ENCODE peak calls at places on chromosomes 4 and X, in five cellular contexts. B is IMR-90, J is cardiac muscle cell, X is tibial artery, A is psoas muscle. F is an unnamed sample.

GRCh38 chrX:148568763-148569162 is 68.3 kb downstream of the AFF2 start:
- DNase-seq in B (no peak), J (no peak), X (no peak), A (no peak), F (no peak)

GRCh38 chrX:74450803-74451449 is 29.6 kb downstream of the SLC16A2 start:
- DNase-seq in B (peak), J (no peak), X (peak), A (no peak), F (no peak)

GRCh38 chr4:146255874-146256273 is 41.5 kb downstream of the REELD1 start:
- DNase-seq in B (peak), J (no peak), X (no peak), A (no peak), F (no peak)

GRCh38 chrX:49171752-49172279 is at the start of gene PLP2:
- DNase-seq in B (peak), J (peak), X (no peak), A (peak), F (no peak)

GRCh38 chrX:46218373-46218772 is 326.8 kb downstream of the ZNF674 start:
- DNase-seq in B (no peak), J (no peak), X (no peak), A (no peak), F (no peak)

GRCh38 chrX:487836-488235 is 101.1 kb upstream of the PPP2R3B start:
- DNase-seq in B (no peak), J (no peak), X (no peak), A (no peak), F (no peak)

GRCh38 chr4:135434936-135435335 is 1233.3 kb upstream of the PABPC4L start:
- DNase-seq in B (no peak), J (no peak), X (no peak), A (no peak), F (no peak)

GRCh38 chr4:165760182-165760581 is 112.9 kb upstream of the TLL1 start:
- DNase-seq in B (no peak), J (no peak), X (no peak), A (no peak), F (no peak)

GRCh38 chr4:148068065-148068911 is 336.4 kb downstream of the ARHGAP10 start:
- DNase-seq in B (no peak), J (no peak), X (no peak), A (no peak), F (no peak)

GRCh38 chr4:77434299-77435092 is 171.1 kb upstream of the CXCL13 start:
- DNase-seq in B (no peak), J (no peak), X (peak), A (peak), F (no peak)

GRCh38 chrX:46704767-46705386 is 54.0 kb downstream of the SLC9A7 start:
- DNase-seq in B (peak), J (no peak), X (no peak), A (no peak), F (no peak)

GRCh38 chr4:57110635-57111546 is 706 bp upstream of the IGFBP7 start:
- DNase-seq in B (peak), J (peak), X (peak), A (no peak), F (no peak)

GRCh38 chrX:101383679-101384078 is 2.3 kb downstream of the BTK start:
- DNase-seq in B (no peak), J (no peak), X (no peak), A (no peak), F (no peak)

GRCh38 chr4:55553442-55553841 is 6.7 kb upstream of the CLOCK start:
- DNase-seq in B (no peak), J (no peak), X (peak), A (peak), F (no peak)

GRCh38 chrX:110402091-110402854 is 43.6 kb downstream of the RTL9 start:
- DNase-seq in B (peak), J (no peak), X (peak), A (peak), F (no peak)

GRCh38 chr4:53478671-53479456 is 101.4 kb downstream of the FIP1L1 start:
- DNase-seq in B (peak), J (no peak), X (no peak), A (no peak), F (no peak)

GRCh38 chr4:139555073-139555704 is 830 bp downstream of the SETD7 start:
- DNase-seq in B (peak), J (peak), X (peak), A (peak), F (peak)

GRCh38 chrX:1918780-1919179 is 303.9 kb downstream of the ASMT start:
- DNase-seq in B (no peak), J (no peak), X (no peak), A (no peak), F (no peak)

GRCh38 chr4:59689149-59689548 is 1511.0 kb upstream of the ADGRL3 start:
- DNase-seq in B (no peak), J (no peak), X (no peak), A (no peak), F (no peak)

GRCh38 chrX:39935414-39936064 is 162.2 kb downstream of the BCOR start:
- DNase-seq in B (no peak), J (no peak), X (no peak), A (no peak), F (peak)

GRCh38 chrX:12770440-12770839 is 20.8 kb upstream of the PRPS2 start:
- DNase-seq in B (peak), J (peak), X (no peak), A (no peak), F (no peak)

GRCh38 chrX:40127052-40127451 is 29.3 kb upstream of the BCOR start:
- DNase-seq in B (no peak), J (no peak), X (no peak), A (no peak), F (no peak)

GRCh38 chr4:128854433-128854832 is 44.9 kb downstream of the JADE1 start:
- DNase-seq in B (peak), J (no peak), X (no peak), A (no peak), F (no peak)

DNA sequence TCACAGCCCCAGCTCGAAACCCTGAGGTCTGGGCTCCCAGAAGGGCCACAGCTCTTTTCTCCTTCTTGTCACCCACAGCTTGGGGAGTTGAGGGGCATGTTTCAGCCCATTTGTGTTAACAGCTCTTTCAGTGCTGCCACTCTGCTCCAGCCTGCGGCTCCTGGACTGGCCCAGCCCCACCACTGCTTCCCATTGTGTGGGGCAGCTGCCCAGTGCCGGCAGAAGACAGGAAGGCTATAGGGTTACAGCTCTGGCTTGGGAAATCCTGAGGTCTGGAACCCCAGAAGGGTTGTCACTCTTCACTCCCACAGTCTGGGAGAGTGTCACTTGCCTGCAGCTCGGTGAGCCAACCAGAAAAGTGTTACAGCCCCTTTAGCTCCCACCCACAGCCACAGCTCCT is 7.0 kb upstream of the HNRNPD start:
- DNase-seq in B (no peak), J (no peak), X (no peak), A (peak), F (no peak)
- H3K27ac ChIP-seq in B (no peak), J (peak), X (no peak), A (peak), F (peak)

GRCh38 chr4:70930530-70931256 is 28.5 kb downstream of the MOB1B start:
- DNase-seq in B (peak), J (no peak), X (no peak), A (no peak), F (no peak)
- H3K27ac ChIP-seq in B (no peak), J (peak), X (no peak), A (no peak), F (no peak)

DNA sequence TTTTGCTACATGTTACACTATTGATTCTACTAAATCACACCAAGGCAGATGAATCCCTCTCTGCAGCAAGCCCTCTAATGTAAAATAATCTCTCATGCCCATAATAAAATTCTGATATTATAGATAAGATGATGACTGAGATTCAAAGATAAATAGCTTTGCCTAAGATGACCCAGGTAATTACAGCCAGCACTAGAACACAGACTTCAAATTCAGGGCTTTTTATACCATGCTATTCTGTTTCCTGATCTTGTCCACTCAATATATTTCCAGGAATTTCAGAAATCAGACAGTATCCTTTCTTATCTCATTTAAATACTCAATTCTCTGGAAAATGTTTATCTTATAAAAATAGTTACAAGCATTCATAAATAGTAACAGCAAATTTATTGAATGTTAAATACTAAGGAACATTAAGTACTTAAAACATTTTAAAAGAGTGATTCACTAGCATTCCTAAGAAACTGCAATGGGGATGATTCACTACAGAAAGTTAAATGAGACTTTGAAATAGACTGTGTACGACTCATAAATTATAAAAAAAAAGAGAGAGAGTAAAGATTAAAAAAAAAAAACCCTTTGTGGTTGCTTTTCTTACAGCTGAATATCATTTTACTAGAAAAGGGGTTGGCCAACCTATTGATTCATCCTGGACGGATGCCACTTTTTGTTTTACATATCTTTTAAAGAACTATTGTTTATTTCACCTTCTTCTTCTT is 45.8 kb upstream of the IL21 start:
- DNase-seq in B (peak), J (no peak), X (no peak), A (no peak), F (no peak)
- H3K27ac ChIP-seq in B (peak), J (no peak), X (peak), A (no peak), F (no peak)

DNA sequence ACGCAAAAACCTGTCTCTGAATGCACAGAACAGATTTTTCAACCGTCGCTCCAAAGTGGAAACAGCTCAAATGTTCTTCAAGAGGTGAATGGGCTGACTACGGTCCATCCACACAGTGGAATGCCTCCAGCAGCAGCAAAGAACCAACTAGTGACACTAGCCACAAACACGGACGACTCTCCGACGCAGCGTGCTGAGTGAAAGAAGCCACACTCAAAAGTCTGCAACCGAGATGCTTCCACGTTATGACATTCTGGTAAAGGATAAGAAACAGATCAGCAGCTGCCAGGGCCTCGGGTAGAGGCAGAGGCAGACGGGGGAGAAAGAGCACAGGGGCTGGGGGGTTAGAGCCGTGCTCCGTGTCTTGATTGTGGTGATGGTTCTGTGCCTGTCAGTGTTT is 125.2 kb downstream of the AFAP1 start:
- DNase-seq in B (no peak), J (no peak), X (no peak), A (no peak), F (no peak)
- H3K27ac ChIP-seq in B (peak), J (no peak), X (no peak), A (no peak), F (no peak)

GRCh38 chr4:11079171-11079570 is 349.5 kb downstream of the HS3ST1 start:
- DNase-seq in B (no peak), J (no peak), X (no peak), A (no peak), F (no peak)
- H3K27ac ChIP-seq in B (no peak), J (no peak), X (no peak), A (no peak), F (no peak)

GRCh38 chr4:173242466-173243250 is 74.0 kb downstream of the GALNT7 start:
- DNase-seq in B (no peak), J (no peak), X (no peak), A (no peak), F (no peak)
- H3K27ac ChIP-seq in B (no peak), J (no peak), X (no peak), A (no peak), F (no peak)

GRCh38 chr4:10161840-10162239 is 45.2 kb upstream of the WDR1 start:
- DNase-seq in B (no peak), J (no peak), X (no peak), A (no peak), F (no peak)

GRCh38 chr4:10160280-10160856 is 43.8 kb upstream of the WDR1 start:
- DNase-seq in B (peak), J (peak), X (no peak), A (no peak), F (no peak)

GRCh38 chr4:10162341-10163000 is 45.9 kb upstream of the WDR1 start:
- DNase-seq in B (no peak), J (no peak), X (no peak), A (no peak), F (no peak)

GRCh38 chr4:10159671-10160070 is 43.1 kb upstream of the WDR1 start:
- DNase-seq in B (no peak), J (no peak), X (no peak), A (no peak), F (no peak)

DNA sequence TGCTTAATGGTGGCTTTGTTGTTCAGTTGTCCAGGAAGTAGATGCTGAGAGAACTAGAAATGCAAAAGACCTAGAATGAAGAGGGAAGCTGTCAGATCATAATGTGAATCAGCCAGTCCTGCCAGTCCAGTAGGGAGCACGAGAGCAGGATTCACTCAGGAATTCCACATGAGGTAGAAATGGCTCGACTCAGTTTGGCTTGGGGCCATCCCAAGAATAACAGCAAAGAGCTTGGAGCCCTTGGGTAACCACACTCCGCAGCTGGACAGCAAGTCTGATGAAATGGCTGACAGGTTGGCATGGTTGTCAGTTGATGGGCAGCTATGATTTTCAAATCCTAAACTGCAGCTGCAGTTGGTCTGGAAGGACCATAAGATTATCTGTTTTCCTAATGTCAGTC is 44.5 kb upstream of the WDR1 start:
- DNase-seq in B (peak), J (no peak), X (no peak), A (no peak), F (no peak)
- H3K27ac ChIP-seq in B (no peak), J (no peak), X (no peak), A (no peak), F (no peak)

DNA sequence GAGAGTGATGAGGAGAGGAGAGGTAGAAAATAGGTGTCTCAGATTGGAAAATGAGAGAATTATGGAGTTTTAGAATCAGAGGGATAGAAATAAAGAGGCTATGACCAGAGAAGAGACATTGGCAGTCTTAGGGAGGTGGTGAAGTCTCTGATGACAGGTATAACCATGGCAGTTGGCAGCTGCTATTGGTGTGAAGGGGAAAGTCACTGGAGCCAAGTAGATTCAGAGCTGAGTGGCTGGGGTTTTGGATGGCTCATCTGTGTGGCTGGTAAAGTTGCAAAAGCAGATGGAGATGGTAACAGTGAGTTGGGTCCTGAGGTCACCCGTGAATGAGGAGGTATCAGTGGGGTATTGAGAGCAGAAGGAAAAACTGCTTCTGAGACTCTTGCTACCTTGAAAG is 46.5 kb downstream of the ANAPC4 start:
- DNase-seq in B (no peak), J (no peak), X (no peak), A (no peak), F (no peak)
- H3K27ac ChIP-seq in B (no peak), J (no peak), X (no peak), A (no peak), F (no peak)

GRCh38 chrX:48003758-48004457 is at the start of gene ZNF182:
- DNase-seq in B (peak), J (peak), X (peak), A (peak), F (peak)

GRCh38 chrX:48003367-48003757 is 427 bp downstream of the ZNF182 start:
- DNase-seq in B (no peak), J (no peak), X (no peak), A (no peak), F (no peak)

DNA sequence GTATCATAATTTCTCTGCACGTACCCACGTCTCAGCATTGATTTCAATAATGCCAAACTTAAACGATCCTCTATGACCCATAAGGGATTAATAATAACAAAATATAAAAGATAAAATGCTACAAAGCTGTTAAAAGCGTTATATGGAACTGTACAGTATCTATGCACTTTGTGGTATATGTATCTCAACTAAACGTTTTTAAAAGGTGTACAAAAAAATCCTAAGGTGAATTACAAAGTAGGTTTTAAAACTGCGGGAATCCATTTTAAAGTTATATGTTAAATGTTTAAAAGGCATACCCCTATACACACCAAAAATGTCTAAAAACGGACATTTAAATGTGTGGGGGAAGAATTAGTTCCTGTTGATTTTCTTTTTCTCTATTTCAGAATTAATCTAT is 860 bp downstream of the ZNF182 start:
- DNase-seq in B (no peak), J (no peak), X (no peak), A (no peak), F (no peak)
- H3K27ac ChIP-seq in B (no peak), J (no peak), X (peak), A (peak), F (no peak)

DNA sequence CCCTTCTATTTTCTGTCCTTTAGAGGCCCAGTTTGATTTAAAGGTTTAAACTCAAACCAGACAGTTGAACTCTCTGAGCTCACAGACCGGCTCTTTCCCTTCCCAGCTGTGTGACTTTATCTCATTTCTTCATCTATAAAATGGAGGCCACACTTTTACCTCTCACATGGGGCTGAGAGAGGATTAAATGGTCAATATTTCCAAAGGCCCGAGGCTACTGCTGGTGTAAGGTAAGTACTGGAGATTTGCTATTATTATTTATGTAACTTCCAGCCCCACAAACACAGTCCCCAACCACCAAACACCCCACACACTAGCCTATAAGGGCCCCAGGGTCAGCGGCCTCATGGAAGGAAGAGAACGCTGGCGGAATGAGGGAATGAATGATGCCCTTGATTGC is 13.6 kb upstream of the CYTL1 start:
- DNase-seq in B (no peak), J (no peak), X (no peak), A (no peak), F (no peak)
- H3K27ac ChIP-seq in B (no peak), J (no peak), X (peak), A (no peak), F (no peak)